ENCODE peak calls at places on chromosomes 2 and 18, in nine cellular contexts. H is astrocyte of the spinal cord, W is lower lobe of right lung, Z is left ventricle myocardium inferior, A is fibroblast of the aortic adventitia, L is tibial nerve, V is fibroblast of pulmonary artery, G is RWPE2, M is fibroblast of villous mesenchyme. D is an unnamed sample.

GRCh38 chr18:79507076-79507545 is 111.4 kb downstream of the NFATC1 start:
- DNase-seq in Z (peak; percentile 86), V (peak; percentile 81), W (peak; percentile 64), L (peak; percentile 36), H (peak; percentile 55), G (peak; percentile 42), M (peak; percentile 74), A (peak; percentile 78), D (peak; percentile 61)

GRCh38 chr2:11278219-11278618 is 66.2 kb downstream of the ROCK2 start:
- DNase-seq in M (no peak), H (no peak), L (no peak), W (no peak), Z (no peak), V (no peak), A (no peak), G (no peak), D (no peak)

GRCh38 chr2:85419009-85419711 is 646 bp downstream of the SH2D6 start:
- DNase-seq in Z (no peak), A (no peak), H (no peak), W (no peak), V (no peak), M (no peak), G (no peak), L (no peak), D (no peak)

GRCh38 chr2:237583385-237584295 is 6.9 kb downstream of the RAB17 start:
- DNase-seq in V (no peak), Z (no peak), H (no peak), A (no peak), W (peak; percentile 27), L (no peak), G (no peak), M (no peak), D (no peak)

GRCh38 chr2:212489719-212490346 is 48.8 kb downstream of the ERBB4 start:
- DNase-seq in A (no peak), H (no peak), Z (no peak), M (no peak), V (no peak), G (no peak), W (no peak), L (no peak), D (no peak)

GRCh38 chr2:213696427-213696826 is 412.2 kb downstream of the SPAG16 start:
- DNase-seq in L (no peak), Z (no peak), V (no peak), G (no peak), W (no peak), H (no peak), M (no peak), A (no peak), D (no peak)

GRCh38 chr2:58699412-58699811 is 458.3 kb upstream of the FANCL start:
- DNase-seq in Z (no peak), V (no peak), A (no peak), L (no peak), W (no peak), M (no peak), H (no peak), G (no peak), D (no peak)

GRCh38 chr2:30348825-30349224 is 98.2 kb upstream of the LCLAT1 start:
- DNase-seq in G (no peak), L (no peak), M (no peak), Z (no peak), A (no peak), H (no peak), V (no peak), W (no peak), D (no peak)

GRCh38 chr2:176129013-176129796 is at the start of gene HOXD8:
- DNase-seq in G (no peak), H (peak; percentile 80), M (peak; percentile 79), V (peak; percentile 42), A (peak; percentile 26), W (no peak), Z (no peak), L (no peak), D (no peak)

GRCh38 chr2:12616456-12617163 is 100.1 kb upstream of the TRIB2 start:
- DNase-seq in A (no peak), V (no peak), L (no peak), W (no peak), M (no peak), Z (no peak), G (no peak), H (no peak), D (no peak)

GRCh38 chr2:46229134-46230063 is 67.8 kb upstream of the EPAS1 start:
- DNase-seq in Z (no peak), W (no peak), H (peak; percentile 94), A (no peak), L (no peak), G (no peak), V (peak; percentile 45), M (no peak), D (peak; percentile 82)

GRCh38 chr18:62516242-62516641 is 6.6 kb upstream of the ZCCHC2 start:
- DNase-seq in A (no peak), L (no peak), M (no peak), V (no peak), Z (no peak), G (no peak), H (no peak), W (no peak), D (no peak)

GRCh38 chr2:3298201-3298600 is 79.4 kb downstream of the EIPR1 start:
- DNase-seq in L (no peak), H (no peak), M (peak; percentile 20), Z (no peak), A (no peak), V (no peak), G (no peak), W (no peak), D (no peak)

GRCh38 chr18:13381907-13382682 is 163.5 kb downstream of the LDLRAD4 start:
- DNase-seq in V (peak; percentile 76), L (peak; percentile 27), A (peak; percentile 62), Z (peak; percentile 70), H (peak; percentile 76), G (no peak), M (peak; percentile 55), W (peak; percentile 84), D (peak; percentile 83)
- H3K4me3 ChIP-seq in V (peak overlapping the region; percentile 3), L (peak overlapping the region; percentile 34), A (peak overlapping the region; percentile 32), Z (peak overlapping the region; percentile 55), H (no peak overlapping the region), G (no peak overlapping the region), M (no peak overlapping the region), W (peak overlapping the region; percentile 37), D (peak overlapping the region; percentile 30)

DNA sequence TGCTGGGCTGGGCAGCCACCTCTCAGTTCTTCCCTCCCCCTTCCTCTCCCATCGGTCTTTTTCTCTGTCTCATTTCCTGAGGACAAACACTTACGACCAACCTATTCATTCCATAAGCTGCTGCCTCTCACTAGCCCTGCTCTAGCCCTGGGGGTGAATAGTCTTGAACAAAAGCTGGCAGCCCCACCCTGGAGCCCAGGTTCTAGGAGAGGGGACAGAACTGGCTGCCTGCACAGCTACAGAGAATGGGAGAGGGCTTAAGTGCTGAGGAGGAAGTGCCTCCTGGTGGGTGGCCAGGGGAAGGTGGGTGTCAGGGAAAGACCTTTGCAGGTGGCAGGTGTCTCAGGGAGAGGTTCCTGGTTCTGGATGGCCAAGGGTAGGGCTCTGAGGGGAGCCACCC is 22.8 kb downstream of the ANO7 start:
- DNase-seq in V (no peak), L (no peak), H (no peak), Z (no peak), M (no peak), G (no peak), A (no peak), W (no peak), D (no peak)
- TF ChIP-seq CTCF in V (no peak), L (no peak), H (no peak), Z (no peak), M (peak; percentile 3), G (no peak), A (no peak), W (no peak), D (no peak)

GRCh38 chr2:221097568-221097915 is 474.6 kb downstream of the EPHA4 start:
- DNase-seq in A (peak; percentile 52), Z (no peak), L (no peak), H (peak; percentile 88), V (peak; percentile 6), W (no peak), M (no peak), G (no peak), D (no peak)

GRCh38 chr2:221100467-221101089 is 471.5 kb downstream of the EPHA4 start:
- DNase-seq in H (peak; percentile 22), W (no peak), G (no peak), V (no peak), Z (no peak), M (no peak), A (no peak), L (no peak), D (peak; percentile 18)

GRCh38 chr2:221095381-221095780 is 476.7 kb downstream of the EPHA4 start:
- DNase-seq in W (no peak), H (peak; percentile 49), V (no peak), M (no peak), G (no peak), L (no peak), Z (no peak), A (no peak), D (no peak)

GRCh38 chr2:221096651-221097567 is 475.2 kb downstream of the EPHA4 start:
- DNase-seq in Z (no peak), M (no peak), W (no peak), G (no peak), V (no peak), L (no peak), A (no peak), H (peak; percentile 38), D (no peak)

GRCh38 chr2:221097949-221098348 is 474.2 kb downstream of the EPHA4 start:
- DNase-seq in W (no peak), A (no peak), G (no peak), H (no peak), V (no peak), L (no peak), Z (no peak), M (no peak), D (no peak)
- H3K4me3 ChIP-seq in W (no peak overlapping the region), A (no peak overlapping the region), G (no peak overlapping the region), H (no peak overlapping the region), V (no peak overlapping the region), L (no peak overlapping the region), Z (no peak overlapping the region), M (no peak overlapping the region), D (no peak overlapping the region)

GRCh38 chr2:26455037-26455800 is 22.7 kb downstream of the OTOF start:
- DNase-seq in G (no peak), W (peak; percentile 41), H (no peak), Z (no peak), A (no peak), L (no peak), V (no peak), M (no peak), D (no peak)

GRCh38 chr2:26457241-26457666 is 20.7 kb downstream of the OTOF start:
- DNase-seq in M (no peak), Z (no peak), A (no peak), W (no peak), H (no peak), V (no peak), L (no peak), G (no peak), D (no peak)

GRCh38 chr2:26456701-26457224 is 21.2 kb downstream of the OTOF start:
- DNase-seq in L (no peak), Z (no peak), V (no peak), W (peak; percentile 40), A (no peak), H (no peak), M (no peak), G (no peak), D (no peak)

GRCh38 chr2:26454561-26455001 is 23.3 kb downstream of the OTOF start:
- DNase-seq in W (no peak), M (no peak), Z (no peak), H (no peak), L (no peak), V (no peak), G (no peak), A (no peak), D (no peak)

GRCh38 chr2:26455801-26456700 is 21.9 kb downstream of the OTOF start:
- DNase-seq in A (no peak), W (peak; percentile 62), H (no peak), Z (no peak), L (no peak), G (no peak), V (no peak), M (no peak), D (no peak)
- TF ChIP-seq CTCF in A (no peak), W (no peak), H (no peak), Z (no peak), L (no peak), G (no peak), V (no peak), M (no peak), D (no peak)

D was measured in choroid plexus epithelial cell.